ENCODE peak calls at places on chromosomes 6 and 20, in four cellular contexts. S is GM12878, L is HepG2, B is K562. P is an unnamed sample.
A peak's percentile ranks its signal among the peaks of the same experiment; 100 is the strongest.

GRCh38 chr6:138945354-138945753 is 42.7 kb downstream of the REPS1 start:
- DNase-seq in L (peak; percentile 13), B (peak; percentile 18), S (no peak), P (no peak)

GRCh38 chr6:138523347-138524210 is 24.3 kb upstream of the NHSL1 start:
- DNase-seq in S (no peak), B (no peak), L (no peak), P (no peak)

GRCh38 chr6:2791124-2792050 is 26.2 kb downstream of the WRNIP1 start:
- DNase-seq in S (peak; percentile 13), B (peak; percentile 82), L (peak; percentile 81), P (peak; percentile 65)

GRCh38 chr6:333379-334002 is 41.2 kb downstream of the DUSP22 start:
- DNase-seq in B (no peak), S (no peak), L (no peak), P (no peak)

GRCh38 chr6:34771727-34772126 is 14.4 kb downstream of the SNRPC start:
- DNase-seq in S (no peak), L (no peak), B (no peak), P (no peak)

GRCh38 chr6:10210052-10210451 is 204.8 kb downstream of the TFAP2A start:
- DNase-seq in L (no peak), S (no peak), B (no peak), P (no peak)

GRCh38 chr6:147279423-147279822 is 75.2 kb downstream of the STXBP5 start:
- DNase-seq in L (no peak), S (no peak), B (no peak), P (no peak)

GRCh38 chr6:167714166-167714565 is 112.5 kb upstream of the AFDN start:
- DNase-seq in S (no peak), B (no peak), L (no peak), P (no peak)

GRCh38 chr6:1554881-1555569 is 54.7 kb upstream of the FOXC1 start:
- DNase-seq in S (no peak), B (no peak), L (no peak), P (peak; percentile 60)

GRCh38 chr6:11366183-11366933 is 133.9 kb upstream of the NEDD9 start:
- DNase-seq in S (peak; percentile 89), L (no peak), B (no peak), P (no peak)

GRCh38 chr20:45776931-45777330 is 14.8 kb downstream of the WFDC3 start:
- DNase-seq in L (no peak), B (no peak), S (no peak), P (no peak)

GRCh38 chr20:45780159-45780558 is 11.5 kb downstream of the WFDC3 start:
- DNase-seq in B (no peak), S (no peak), L (no peak), P (no peak)

GRCh38 chr20:45781391-45781931 is 10.2 kb downstream of the WFDC3 start:
- DNase-seq in L (no peak), B (no peak), S (no peak), P (no peak)

GRCh38 chr20:45782890-45783289 is 8.8 kb downstream of the WFDC3 start:
- DNase-seq in L (no peak), B (no peak), S (no peak), P (no peak)

DNA sequence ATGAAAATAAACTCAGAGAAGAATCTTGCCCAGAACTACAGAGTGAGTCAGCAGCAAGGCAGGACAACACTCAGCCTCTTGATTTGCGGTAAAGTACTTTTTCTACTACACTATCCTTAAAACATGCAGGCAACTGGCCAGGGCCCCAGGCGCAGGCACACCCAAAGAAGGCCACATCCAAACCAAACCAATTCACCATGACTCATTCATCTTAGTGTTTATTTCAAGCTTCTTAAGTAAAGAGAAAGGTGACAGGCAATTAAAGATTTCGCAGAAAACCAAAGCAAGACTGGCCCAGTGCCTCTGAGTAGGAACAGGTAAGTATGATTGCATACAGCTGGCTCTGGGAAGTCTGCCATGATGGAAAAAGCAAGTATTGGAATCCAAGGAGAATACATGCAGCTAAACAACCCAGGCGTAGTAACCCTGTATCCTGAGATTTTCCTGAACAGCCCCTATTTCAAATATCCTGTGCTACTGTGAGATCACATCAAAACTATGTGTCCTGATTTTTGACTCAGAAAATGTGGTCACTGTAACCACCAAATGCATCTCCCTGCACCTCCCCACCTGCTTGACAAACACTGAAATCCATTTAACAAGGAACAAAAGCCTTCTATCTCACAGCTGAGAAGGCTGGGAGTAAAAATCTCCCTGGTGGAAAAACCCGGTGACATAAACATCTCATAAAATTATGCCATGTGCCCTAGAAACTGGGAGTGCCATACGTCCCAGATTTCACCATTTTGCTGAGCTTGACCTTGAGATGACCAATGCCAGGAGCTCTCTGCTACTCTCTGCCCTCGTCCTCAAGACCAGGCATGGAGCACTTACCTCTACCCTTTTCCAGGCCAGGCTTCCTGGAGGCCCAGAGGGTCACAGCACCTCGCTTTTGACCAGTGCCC is 12.4 kb downstream of the WFDC3 start:
- DNase-seq in B (peak; percentile 48), L (no peak), S (no peak), P (no peak)
- TF ChIP-seq CREB1 in B (no peak), L (no peak), S (no peak), P (no peak)

DNA sequence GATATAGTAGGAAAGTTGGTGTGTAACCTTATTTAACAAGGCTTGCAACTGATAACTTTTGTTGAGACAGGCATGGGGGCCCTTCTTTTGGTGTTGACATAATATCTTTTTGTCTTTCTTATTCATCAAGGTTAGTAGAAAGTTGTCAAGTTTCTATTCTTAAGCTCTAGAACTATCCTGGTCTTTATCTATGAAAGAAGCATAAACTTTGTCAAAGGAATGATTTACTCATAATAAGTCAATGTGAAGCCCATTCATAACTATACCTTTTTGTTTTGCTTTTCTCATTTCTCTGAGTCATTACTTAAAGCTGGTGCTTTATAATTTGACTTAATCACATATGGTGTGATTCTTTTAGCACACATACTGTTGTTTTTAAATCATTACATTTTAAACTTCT is 312.4 kb downstream of the UTRN start:
- DNase-seq in B (no peak), L (no peak), S (no peak), P (no peak)
- TF ChIP-seq TCF7 in B (no peak), L (no peak), S (no peak), P (no peak)

GRCh38 chr6:152099816-152100618 is 292.5 kb downstream of the ESR1 start:
- DNase-seq in L (no peak), S (no peak), B (no peak), P (no peak)

GRCh38 chr6:152098683-152099082 is 291.2 kb downstream of the ESR1 start:
- DNase-seq in L (no peak), S (no peak), B (no peak), P (no peak)

GRCh38 chr6:152094276-152094675 is 286.8 kb downstream of the ESR1 start:
- DNase-seq in L (no peak), S (no peak), B (no peak), P (no peak)

GRCh38 chr6:152094992-152095592 is 287.6 kb downstream of the ESR1 start:
- DNase-seq in B (peak; percentile 46), L (peak; percentile 45), S (no peak), P (no peak)

DNA sequence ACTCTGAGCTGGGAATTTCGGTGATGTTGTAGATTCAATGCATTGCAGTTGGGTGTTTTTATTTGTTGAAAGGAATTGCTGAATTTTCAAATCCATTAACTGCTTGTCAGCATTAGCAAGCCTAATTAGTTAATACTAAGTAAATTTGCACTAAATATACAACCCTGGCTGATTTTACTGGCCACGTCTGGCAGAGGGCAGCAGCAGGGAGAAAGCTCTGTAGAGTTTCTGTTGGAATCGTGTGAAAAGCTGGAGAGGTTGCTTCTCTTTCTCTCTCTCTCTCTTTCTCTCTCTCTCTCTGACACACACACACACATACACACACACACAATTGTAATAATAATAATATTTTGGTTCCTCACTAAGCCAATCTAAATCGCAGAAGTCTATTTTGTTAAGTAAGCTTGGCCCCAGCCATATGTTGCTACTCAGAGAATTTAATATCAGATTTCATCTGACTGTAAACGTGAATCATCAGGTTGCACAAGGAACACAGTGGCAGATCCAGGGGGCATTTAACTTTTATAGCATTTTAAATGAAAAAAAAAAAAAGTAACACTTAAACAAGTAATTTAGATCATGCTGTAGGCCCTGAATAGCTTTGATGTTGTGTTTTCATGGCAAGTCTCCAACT is 289.5 kb downstream of the ESR1 start:
- DNase-seq in B (no peak), L (no peak), S (no peak), P (no peak)
- TF ChIP-seq CREB1 in B (no peak), L (no peak), S (no peak), P (no peak)

GRCh38 chr20:41672282-41672681 is 54.1 kb upstream of the CHD6 start:
- DNase-seq in S (no peak), B (no peak), L (no peak), P (no peak)
- TF ChIP-seq TCF7 in S (no peak), B (no peak), L (no peak), P (no peak)

DNA sequence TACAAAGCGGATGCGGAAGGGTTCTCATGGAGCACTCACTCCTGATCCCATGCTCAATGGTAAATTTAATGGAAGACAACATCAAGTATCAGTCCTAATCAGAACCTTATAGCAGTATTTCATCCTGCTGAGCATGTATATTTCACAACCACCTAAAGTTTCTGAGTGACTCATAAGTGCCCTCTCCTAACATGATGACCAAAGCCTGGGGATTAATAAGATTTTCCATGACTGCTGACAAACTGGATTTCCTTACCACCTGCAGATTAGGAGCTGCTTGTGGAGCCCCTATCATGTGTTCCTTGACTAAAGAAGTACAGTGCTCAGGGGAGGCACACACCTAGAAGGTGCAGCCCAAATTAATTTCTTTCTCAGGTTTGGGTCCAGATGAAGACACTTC is 112.8 kb downstream of the INSM1 start:
- DNase-seq in L (no peak), B (no peak), S (no peak), P (no peak)
- TF ChIP-seq CREB1 in L (no peak), B (no peak), S (no peak), P (no peak)

P was measured in WTC11.